ENCODE peak calls at places on chromosomes 13 and 19, in four cellular contexts. One of them, this sample, is unnamed.

GRCh38 chr13:103006706-103007426 is 59.4 kb downstream of the SLC10A2 start:
- DNase-seq in HepG2: no peak
- DNase-seq in K562: no peak
- DNase-seq in HCT116: no peak
- DNase-seq in this sample: no peak

GRCh38 chr19:14433454-14434156 is 499 bp downstream of the PKN1 start:
- DNase-seq in HepG2: no peak
- DNase-seq in K562: no peak
- DNase-seq in HCT116: no peak
- DNase-seq in this sample: no peak

GRCh38 chr13:106139407-106139806 is 396.1 kb downstream of the EFNB2 start:
- DNase-seq in HepG2: no peak
- DNase-seq in K562: no peak
- DNase-seq in HCT116: no peak
- DNase-seq in this sample: no peak

GRCh38 chr19:10085641-10086031 is 481 bp upstream of the SHFL start:
- DNase-seq in HepG2: no peak
- DNase-seq in K562: peak
- DNase-seq in HCT116: no peak
- DNase-seq in this sample: no peak

GRCh38 chr19:41872775-41873647 is 4.1 kb upstream of the CD79A start:
- DNase-seq in HepG2: peak
- DNase-seq in K562: peak
- DNase-seq in HCT116: peak
- DNase-seq in this sample: peak

GRCh38 chr19:27974082-27974513 is 1238.9 kb downstream of the UQCRFS1 start:
- DNase-seq in HepG2: peak
- DNase-seq in K562: peak
- DNase-seq in HCT116: no peak
- DNase-seq in this sample: no peak

GRCh38 chr13:112522578-112522977 is 65.4 kb downstream of the TUBGCP3 start:
- DNase-seq in HepG2: no peak
- DNase-seq in K562: no peak
- DNase-seq in HCT116: no peak
- DNase-seq in this sample: no peak

GRCh38 chr19:343941-344624 is 513 bp downstream of the MIER2 start:
- DNase-seq in HepG2: no peak
- DNase-seq in K562: peak
- DNase-seq in HCT116: no peak
- DNase-seq in this sample: no peak

GRCh38 chr13:45511310-45512147 is 46.8 kb downstream of the COG3 start:
- DNase-seq in HepG2: peak
- DNase-seq in K562: peak
- DNase-seq in HCT116: peak
- DNase-seq in this sample: peak

GRCh38 chr13:62684359-62684758 is 1268.7 kb upstream of the PCDH20 start:
- DNase-seq in HepG2: no peak
- DNase-seq in K562: no peak
- DNase-seq in HCT116: no peak
- DNase-seq in this sample: no peak

GRCh38 chr13:100519626-100520025 is 69.0 kb downstream of the GGACT start:
- DNase-seq in HepG2: no peak
- DNase-seq in K562: no peak
- DNase-seq in HCT116: no peak
- DNase-seq in this sample: no peak

GRCh38 chr13:90623318-90624011 is 724.0 kb upstream of the MIR17HG start:
- DNase-seq in HepG2: no peak
- DNase-seq in K562: no peak
- DNase-seq in HCT116: no peak
- DNase-seq in this sample: no peak

GRCh38 chr19:55552620-55553019 is 7.3 kb upstream of the SBK3 start:
- DNase-seq in HepG2: peak
- DNase-seq in K562: no peak
- DNase-seq in HCT116: no peak
- DNase-seq in this sample: no peak

GRCh38 chr13:65095697-65096096 is 2134.4 kb downstream of the PCDH9 start:
- DNase-seq in HepG2: no peak
- DNase-seq in K562: no peak
- DNase-seq in HCT116: no peak
- DNase-seq in this sample: no peak

GRCh38 chr13:95741584-95742563 is 64.9 kb downstream of the DNAJC3 start:
- DNase-seq in HepG2: no peak
- DNase-seq in K562: no peak
- DNase-seq in HCT116: no peak
- DNase-seq in this sample: no peak

GRCh38 chr13:44903596-44903995 is 85.7 kb downstream of the NUFIP1 start:
- DNase-seq in HepG2: no peak
- DNase-seq in K562: no peak
- DNase-seq in HCT116: no peak
- DNase-seq in this sample: peak

GRCh38 chr13:32878172-32878571 is 138.1 kb upstream of the KL start:
- DNase-seq in HepG2: no peak
- DNase-seq in K562: no peak
- DNase-seq in HCT116: no peak
- DNase-seq in this sample: no peak

GRCh38 chr19:6238256-6238642 is 41.5 kb downstream of the MLLT1 start:
- DNase-seq in HepG2: no peak
- DNase-seq in K562: peak
- DNase-seq in HCT116: no peak
- DNase-seq in this sample: no peak

GRCh38 chr19:46115396-46116109 is 8.9 kb downstream of the IGFL3 start:
- DNase-seq in HepG2: no peak
- DNase-seq in K562: no peak
- DNase-seq in HCT116: peak
- DNase-seq in this sample: no peak

GRCh38 chr13:20415694-20416107 is 110.0 kb downstream of the CRYL1 start:
- DNase-seq in HepG2: no peak
- DNase-seq in K562: no peak
- DNase-seq in HCT116: no peak
- DNase-seq in this sample: no peak
- TF ChIP-seq ZNF274 in HepG2: no peak
- TF ChIP-seq ZNF274 in K562: no peak
- TF ChIP-seq ZNF274 in HCT116: no peak
- TF ChIP-seq ZNF274 in this sample: no peak

GRCh38 chr13:66665991-66666390 is 564.1 kb downstream of the PCDH9 start:
- DNase-seq in HepG2: no peak
- DNase-seq in K562: no peak
- DNase-seq in HCT116: no peak
- DNase-seq in this sample: peak
- TF ChIP-seq YY1 in HepG2: no peak
- TF ChIP-seq YY1 in K562: no peak
- TF ChIP-seq YY1 in HCT116: no peak
- TF ChIP-seq YY1 in this sample: no peak

DNA sequence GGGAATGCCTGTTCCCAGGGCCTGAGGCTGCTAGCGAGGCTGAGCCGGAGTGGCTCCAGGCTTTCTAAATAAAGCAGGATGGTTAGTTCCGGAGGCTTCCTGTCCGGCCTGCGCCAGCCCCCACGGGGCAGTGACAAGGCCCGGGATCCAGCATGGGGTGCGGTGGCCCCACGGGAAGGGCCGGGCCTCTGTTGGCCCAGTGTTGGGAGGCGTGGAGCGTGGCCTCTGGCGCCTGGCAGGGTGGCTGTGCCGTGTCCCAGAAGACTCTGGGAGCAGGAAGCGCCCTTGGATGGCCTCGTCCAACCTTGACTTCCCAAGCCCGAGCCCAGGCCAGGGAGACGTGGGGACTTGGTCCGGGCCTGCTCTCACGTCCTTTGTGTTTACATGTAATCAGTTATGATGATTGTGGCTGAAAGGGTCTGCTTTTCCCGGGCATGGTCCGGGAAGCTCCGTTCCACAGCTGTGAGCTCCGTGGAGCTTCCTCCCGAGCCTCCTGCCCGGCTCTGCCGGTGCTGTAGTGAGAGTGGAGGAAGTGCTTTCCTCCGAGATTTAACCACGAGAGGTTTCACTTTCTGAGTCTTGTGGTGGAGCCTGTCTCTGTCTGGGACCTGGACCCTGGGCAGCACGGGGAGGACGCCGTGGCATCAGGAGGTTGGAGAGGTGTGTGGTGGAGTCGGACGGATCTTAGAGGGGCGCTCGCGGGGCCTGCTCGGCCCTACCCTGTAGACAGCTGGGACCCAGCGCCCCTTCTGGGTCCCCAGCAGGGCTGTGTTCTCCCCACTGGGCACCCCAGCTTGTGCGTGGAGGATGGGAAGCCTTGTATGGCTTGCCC is 4.6 kb downstream of the GNA11 start:
- DNase-seq in HepG2: no peak
- DNase-seq in K562: no peak
- DNase-seq in HCT116: no peak
- DNase-seq in this sample: no peak
- TF ChIP-seq ZNF274 in HepG2: no peak
- TF ChIP-seq ZNF274 in K562: no peak
- TF ChIP-seq ZNF274 in HCT116: no peak
- TF ChIP-seq ZNF274 in this sample: no peak

GRCh38 chr13:110000534-110001345 is 214.4 kb upstream of the IRS2 start:
- DNase-seq in HepG2: no peak
- DNase-seq in K562: no peak
- DNase-seq in HCT116: no peak
- DNase-seq in this sample: no peak
- TF ChIP-seq YY1 in HepG2: no peak
- TF ChIP-seq YY1 in K562: no peak
- TF ChIP-seq YY1 in HCT116: no peak
- TF ChIP-seq YY1 in this sample: no peak

DNA sequence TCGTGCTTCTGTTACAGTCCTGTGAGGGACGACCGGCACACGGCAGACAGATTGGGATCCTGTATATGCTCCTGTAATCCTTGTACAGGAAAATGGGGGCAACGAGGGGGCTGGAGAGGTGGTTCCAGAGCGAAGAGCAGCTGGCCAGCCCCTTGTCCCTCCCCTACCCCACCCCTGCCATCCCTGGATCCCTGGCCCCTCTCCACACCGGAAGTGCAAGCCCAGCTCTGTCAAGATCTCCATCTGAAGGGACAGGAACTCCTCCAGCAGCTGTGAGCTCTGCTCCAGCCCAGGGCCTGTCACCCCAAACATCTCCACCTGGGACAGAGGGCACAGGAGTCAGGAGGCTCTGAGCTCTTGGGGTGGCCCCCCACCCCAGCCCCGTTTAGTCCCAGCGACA is 5.5 kb upstream of the CCER2 start:
- DNase-seq in HepG2: no peak
- DNase-seq in K562: no peak
- DNase-seq in HCT116: no peak
- DNase-seq in this sample: no peak
- TF ChIP-seq ZNF274 in HepG2: no peak
- TF ChIP-seq ZNF274 in K562: no peak
- TF ChIP-seq ZNF274 in HCT116: no peak
- TF ChIP-seq ZNF274 in this sample: no peak

GRCh38 chr19:17582613-17583012 is 27.2 kb downstream of the COLGALT1 start:
- DNase-seq in HepG2: no peak
- DNase-seq in K562: no peak
- DNase-seq in HCT116: no peak
- DNase-seq in this sample: no peak
- TF ChIP-seq YY1 in HepG2: no peak
- TF ChIP-seq YY1 in K562: no peak
- TF ChIP-seq YY1 in HCT116: no peak
- TF ChIP-seq YY1 in this sample: no peak

DNA sequence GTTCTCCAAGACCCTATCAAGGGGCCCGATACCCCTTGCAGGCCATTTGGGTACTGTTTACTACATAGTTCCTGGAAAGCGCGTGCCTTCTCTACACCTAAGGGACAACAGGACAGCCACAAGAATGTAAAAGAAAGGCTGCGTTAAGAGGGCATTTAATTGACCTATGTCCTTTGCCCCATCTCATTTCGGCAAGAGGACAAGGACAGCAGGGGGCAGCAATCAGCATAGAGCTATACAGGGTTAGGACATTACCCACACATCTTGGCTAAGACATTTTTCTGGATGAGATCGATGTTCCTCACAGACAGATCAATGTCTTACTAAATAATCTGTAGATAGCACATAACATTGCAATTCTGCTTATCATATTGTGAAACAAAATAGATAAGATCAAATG is 41.2 kb downstream of the FLT3 start:
- DNase-seq in HepG2: peak
- DNase-seq in K562: peak
- DNase-seq in HCT116: peak
- DNase-seq in this sample: no peak
- TF ChIP-seq ZNF274 in HepG2: no peak
- TF ChIP-seq ZNF274 in K562: no peak
- TF ChIP-seq ZNF274 in HCT116: no peak
- TF ChIP-seq ZNF274 in this sample: no peak

GRCh38 chr13:93775507-93776108 is 549.0 kb downstream of the GPC6 start:
- DNase-seq in HepG2: peak
- DNase-seq in K562: no peak
- DNase-seq in HCT116: no peak
- DNase-seq in this sample: no peak
- TF ChIP-seq YY1 in HepG2: no peak
- TF ChIP-seq YY1 in K562: no peak
- TF ChIP-seq YY1 in HCT116: no peak
- TF ChIP-seq YY1 in this sample: no peak